ENCODE peak calls at places on chromosomes 11 and 22, in eight cellular contexts. X, E, S, I, M, Y, V and G are unnamed samples.

GRCh38 chr11:131042041-131042390 is 125.7 kb upstream of the SNX19 start:
- DNase-seq in Y (no peak), E (no peak), M (no peak), I (peak; percentile 45), X (no peak), V (no peak), S (no peak), G (no peak)

GRCh38 chr11:107858217-107859070 is at the start of gene SLC35F2:
- DNase-seq in Y (peak; percentile 77), X (peak; percentile 87), M (peak; percentile 95), I (peak; percentile 96), E (no peak), S (peak; percentile 49), V (peak; percentile 42), G (peak; percentile 37)

GRCh38 chr11:50078001-50078400 is 45.3 kb downstream of the OR4C45 start:
- DNase-seq in E (no peak), M (no peak), S (no peak), V (no peak), Y (no peak), I (no peak), X (no peak), G (no peak)

GRCh38 chr11:73156114-73156513 is 14.0 kb upstream of the FCHSD2 start:
- DNase-seq in X (no peak), I (no peak), V (no peak), E (peak; percentile 21), S (no peak), M (no peak), Y (no peak), G (no peak)

GRCh38 chr11:43543313-43543712 is 137.2 kb upstream of the HSD17B12 start:
- DNase-seq in S (no peak), Y (no peak), M (no peak), V (no peak), I (no peak), X (no peak), E (no peak), G (no peak)

GRCh38 chr11:80194625-80195024 is 753.8 kb upstream of the TENM4 start:
- DNase-seq in S (no peak), I (no peak), E (no peak), Y (no peak), M (no peak), V (no peak), X (no peak), G (no peak)

GRCh38 chr11:63553759-63554158 is 9.4 kb downstream of the PLAAT2 start:
- DNase-seq in I (peak; percentile 22), E (no peak), S (no peak), V (no peak), M (no peak), Y (no peak), X (no peak), G (peak; percentile 46)

GRCh38 chr11:85827768-85828639 is 17.1 kb upstream of the SYTL2 start:
- DNase-seq in I (peak; percentile 97), V (peak; percentile 84), M (no peak), S (no peak), Y (no peak), E (no peak), X (no peak), G (no peak)

GRCh38 chr11:22193348-22194051 is 615 bp downstream of the ANO5 start:
- DNase-seq in I (no peak), S (peak; percentile 33), V (no peak), M (peak; percentile 73), E (peak; percentile 78), Y (no peak), X (no peak), G (no peak)

GRCh38 chr11:67293090-67293489 is 4.0 kb downstream of the ANKRD13D start:
- DNase-seq in S (no peak), M (no peak), V (no peak), I (peak; percentile 91), X (no peak), Y (no peak), E (no peak), G (no peak)

GRCh38 chr22:47674600-47674999 is 912.1 kb downstream of the TBC1D22A start:
- DNase-seq in M (no peak), V (no peak), I (no peak), S (no peak), E (no peak), X (no peak), Y (no peak), G (no peak)

GRCh38 chr22:28018461-28018927 is 99.4 kb upstream of the PITPNB start:
- DNase-seq in Y (peak; percentile 20), S (no peak), I (no peak), V (no peak), X (no peak), E (peak; percentile 76), M (peak; percentile 60), G (no peak)

GRCh38 chr11:3894128-3894731 is 38.8 kb downstream of the STIM1 start:
- DNase-seq in V (no peak), S (no peak), Y (no peak), I (no peak), E (no peak), M (peak; percentile 92), X (peak; percentile 99), G (no peak)

GRCh38 chr11:61700221-61700620 is 20.0 kb downstream of the DAGLA start:
- DNase-seq in I (peak; percentile 97), E (no peak), V (peak; percentile 40), X (no peak), Y (peak; percentile 87), M (no peak), S (peak; percentile 74), G (no peak)

GRCh38 chr11:63567044-63567840 is 4.1 kb upstream of the PLAAT2 start:
- DNase-seq in S (peak; percentile 31), I (peak; percentile 97), V (peak; percentile 86), Y (no peak), M (no peak), X (peak; percentile 25), E (no peak), G (peak; percentile 29)

GRCh38 chr22:36155702-36156101 is 4.9 kb downstream of the APOL3 start:
- DNase-seq in Y (no peak), I (no peak), E (no peak), M (no peak), X (no peak), V (no peak), S (peak; percentile 62), G (no peak)

GRCh38 chr11:94794287-94795168 is 26.4 kb downstream of the AMOTL1 start:
- DNase-seq in S (peak; percentile 62), Y (no peak), X (no peak), M (no peak), I (peak; percentile 94), V (peak; percentile 99), E (no peak), G (no peak)

GRCh38 chr22:45971389-45972028 is 5.5 kb downstream of the WNT7B start:
- DNase-seq in I (no peak), Y (no peak), X (no peak), V (no peak), E (no peak), S (no peak), M (no peak), G (no peak)

GRCh38 chr22:37428649-37429586 is 1.6 kb upstream of the ELFN2 start:
- DNase-seq in X (peak; percentile 45), S (peak; percentile 43), M (no peak), E (no peak), Y (no peak), V (no peak), I (no peak), G (peak; percentile 54)

GRCh38 chr11:123977731-123978347 is at the start of gene OR10S1:
- DNase-seq in X (no peak), S (no peak), Y (no peak), I (no peak), M (no peak), E (no peak), V (no peak), G (no peak)

GRCh38 chr11:66316849-66317251 is at the start of gene CD248:
- DNase-seq in S (no peak), V (peak; percentile 47), E (no peak), Y (no peak), I (no peak), M (peak; percentile 84), X (no peak), G (no peak)

GRCh38 chr11:112828433-112828832 is 132.8 kb upstream of the NCAM1 start:
- DNase-seq in M (no peak), V (no peak), S (no peak), X (no peak), E (no peak), Y (no peak), I (no peak), G (no peak)

DNA sequence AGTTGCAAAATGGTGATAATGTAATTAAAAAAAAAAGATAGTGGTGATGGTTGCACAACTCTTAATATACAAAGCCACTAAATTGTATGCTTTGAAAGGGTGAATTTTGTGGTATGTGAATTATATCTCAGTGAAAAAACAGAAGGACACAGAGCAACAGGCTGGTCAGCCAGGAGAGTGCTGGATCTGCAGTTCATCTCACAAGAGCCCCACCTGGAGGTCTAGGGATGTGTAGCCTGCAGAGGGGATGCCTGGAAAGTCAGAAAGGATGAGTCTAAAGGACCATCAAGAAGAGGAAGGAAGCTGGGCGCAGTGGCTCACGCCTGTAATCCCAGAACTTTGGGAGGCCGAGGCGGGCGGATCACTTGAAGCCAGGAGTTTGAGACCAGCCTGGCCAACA is 9.0 kb downstream of the POLR3H start:
- DNase-seq in M (no peak), Y (no peak), E (no peak), X (no peak), S (no peak), I (peak; percentile 37), V (no peak), G (no peak)
- TF ChIP-seq CTCF in M (no peak), Y (peak; percentile 18), E (no peak), X (no peak), S (no peak), I (peak; percentile 33), V (peak; percentile 60), G (no peak)

DNA sequence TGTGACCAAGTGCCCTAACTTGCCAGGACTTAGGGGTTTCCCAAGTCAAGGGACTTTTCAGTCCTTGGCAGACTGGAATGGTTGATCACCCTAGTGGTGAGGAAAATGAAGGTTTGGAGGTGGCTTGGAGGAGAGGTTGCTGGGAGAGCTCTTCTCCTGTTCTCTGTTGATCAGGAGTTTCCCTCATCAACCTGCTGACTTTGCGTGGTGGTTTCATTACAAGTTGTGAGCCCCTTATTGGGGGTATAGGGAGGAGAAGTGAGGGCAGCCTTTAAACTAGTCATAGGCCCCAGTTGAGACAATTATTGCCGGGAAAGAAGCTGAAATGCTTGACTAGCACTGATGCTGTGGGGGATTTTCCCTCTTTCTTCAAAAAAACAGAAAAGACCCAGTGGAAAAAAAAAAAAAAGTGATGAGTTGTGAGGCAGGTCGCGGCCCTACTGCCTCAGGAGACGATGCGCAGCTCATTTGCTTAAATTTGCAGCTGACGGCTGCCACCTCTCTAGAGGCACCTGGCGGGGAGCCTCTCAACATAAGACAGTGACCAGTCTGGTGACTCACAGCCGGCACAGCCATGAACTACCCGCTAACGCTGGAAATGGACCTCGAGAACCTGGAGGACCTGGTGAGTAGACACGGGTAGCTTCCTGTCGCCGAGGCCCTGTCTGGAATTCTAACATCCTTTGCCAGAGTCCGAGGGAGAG is at the start of gene CXCR5:
- DNase-seq in X (no peak), Y (no peak), E (no peak), V (peak; percentile 26), I (no peak), M (peak; percentile 90), S (peak; percentile 47), G (no peak)
- H3K27me3 ChIP-seq in X (no peaks in the 10 kb centered on the region), Y (no peaks in the 10 kb centered on the region), E (no peaks in the 10 kb centered on the region), V (no peaks in the 10 kb centered on the region), I (no peaks in the 10 kb centered on the region), M (no peaks in the 10 kb centered on the region), S (no peaks in the 10 kb centered on the region), G (no peaks in the 10 kb centered on the region)

GRCh38 chr11:117098269-117099231 is at the start of gene SIK3:
- DNase-seq in E (peak; percentile 95), S (peak; percentile 95), V (peak; percentile 83), I (peak; percentile 92), Y (peak; percentile 83), X (peak; percentile 82), M (peak; percentile 97), G (peak; percentile 90)
- TF ChIP-seq CTCF in E (no peak), S (peak; percentile 44), V (peak; percentile 73), I (no peak), Y (peak; percentile 16), X (no peak), M (no peak), G (peak; percentile 67)

GRCh38 chr22:22171357-22172218 is 73.0 kb upstream of the VPREB1 start:
- DNase-seq in I (peak; percentile 44), X (peak; percentile 19), E (no peak), S (no peak), M (no peak), Y (no peak), V (no peak), G (no peak)
- H3K27me3 ChIP-seq in I (peaks cover 12% of the 10 kb centered on the region), X (no peaks in the 10 kb centered on the region), E (peaks cover 25% of the 10 kb centered on the region), S (no peaks in the 10 kb centered on the region), M (no peaks in the 10 kb centered on the region), Y (no peaks in the 10 kb centered on the region), V (peaks cover 18% of the 10 kb centered on the region), G (no peaks in the 10 kb centered on the region)